ENCODE peak calls at places on chromosomes 12 and 14, in ten cellular contexts. One of them, this sample, is unnamed.

GRCh38 chr14:99273724-99274345 is 1.8 kb upstream of the BCL11B start:
- DNase-seq in GM12878: no peak
- DNase-seq in SK-N-SH: no peak
- DNase-seq in HepG2: peak
- DNase-seq in transverse colon: peak
- DNase-seq in suprapubic skin: peak
- DNase-seq in sigmoid colon: no peak
- DNase-seq in H1: no peak
- DNase-seq in K562: no peak
- DNase-seq in esophagus muscularis mucosa: no peak
- DNase-seq in this sample: peak

GRCh38 chr14:68896132-68896531 is 83.0 kb downstream of the ACTN1 start:
- DNase-seq in GM12878: no peak
- DNase-seq in SK-N-SH: no peak
- DNase-seq in HepG2: no peak
- DNase-seq in transverse colon: no peak
- DNase-seq in suprapubic skin: no peak
- DNase-seq in sigmoid colon: no peak
- DNase-seq in H1: no peak
- DNase-seq in K562: no peak
- DNase-seq in esophagus muscularis mucosa: no peak
- DNase-seq in this sample: no peak

GRCh38 chr14:23171251-23171975 is 12.0 kb downstream of the SLC7A8 start:
- DNase-seq in GM12878: no peak
- DNase-seq in SK-N-SH: no peak
- DNase-seq in HepG2: no peak
- DNase-seq in transverse colon: no peak
- DNase-seq in suprapubic skin: no peak
- DNase-seq in sigmoid colon: no peak
- DNase-seq in H1: no peak
- DNase-seq in K562: no peak
- DNase-seq in esophagus muscularis mucosa: no peak
- DNase-seq in this sample: peak

GRCh38 chr12:63151898-63152700 is 1.1 kb upstream of the AVPR1A start:
- DNase-seq in GM12878: no peak
- DNase-seq in SK-N-SH: peak
- DNase-seq in HepG2: peak
- DNase-seq in transverse colon: peak
- DNase-seq in suprapubic skin: no peak
- DNase-seq in sigmoid colon: no peak
- DNase-seq in H1: peak
- DNase-seq in K562: peak
- DNase-seq in esophagus muscularis mucosa: no peak
- DNase-seq in this sample: no peak

GRCh38 chr12:92034858-92035401 is 110.7 kb downstream of the BTG1 start:
- DNase-seq in GM12878: peak
- DNase-seq in SK-N-SH: peak
- DNase-seq in HepG2: peak
- DNase-seq in transverse colon: peak
- DNase-seq in suprapubic skin: no peak
- DNase-seq in sigmoid colon: peak
- DNase-seq in H1: no peak
- DNase-seq in K562: no peak
- DNase-seq in esophagus muscularis mucosa: peak
- DNase-seq in this sample: peak

GRCh38 chr14:92976268-92976667 is 53.3 kb downstream of the CHGA start:
- DNase-seq in GM12878: no peak
- DNase-seq in SK-N-SH: no peak
- DNase-seq in HepG2: no peak
- DNase-seq in transverse colon: no peak
- DNase-seq in suprapubic skin: no peak
- DNase-seq in sigmoid colon: no peak
- DNase-seq in H1: no peak
- DNase-seq in K562: no peak
- DNase-seq in esophagus muscularis mucosa: no peak
- DNase-seq in this sample: no peak

GRCh38 chr14:27688823-27689444 is 1077.7 kb upstream of the FOXG1 start:
- DNase-seq in GM12878: no peak
- DNase-seq in SK-N-SH: no peak
- DNase-seq in HepG2: no peak
- DNase-seq in transverse colon: no peak
- DNase-seq in suprapubic skin: no peak
- DNase-seq in sigmoid colon: no peak
- DNase-seq in H1: no peak
- DNase-seq in K562: no peak
- DNase-seq in esophagus muscularis mucosa: no peak
- DNase-seq in this sample: no peak

GRCh38 chr12:120261951-120262851 is 3.3 kb downstream of the PXN start:
- DNase-seq in GM12878: no peak
- DNase-seq in SK-N-SH: no peak
- DNase-seq in HepG2: no peak
- DNase-seq in transverse colon: peak
- DNase-seq in suprapubic skin: no peak
- DNase-seq in sigmoid colon: peak
- DNase-seq in H1: no peak
- DNase-seq in K562: no peak
- DNase-seq in esophagus muscularis mucosa: no peak
- DNase-seq in this sample: no peak

GRCh38 chr12:45353944-45354343 is 138.0 kb downstream of the ANO6 start:
- DNase-seq in GM12878: no peak
- DNase-seq in SK-N-SH: no peak
- DNase-seq in HepG2: no peak
- DNase-seq in transverse colon: no peak
- DNase-seq in suprapubic skin: no peak
- DNase-seq in sigmoid colon: no peak
- DNase-seq in H1: no peak
- DNase-seq in K562: no peak
- DNase-seq in esophagus muscularis mucosa: no peak
- DNase-seq in this sample: no peak

GRCh38 chr12:45356822-45357546 is 141.1 kb downstream of the ANO6 start:
- DNase-seq in GM12878: no peak
- DNase-seq in SK-N-SH: no peak
- DNase-seq in HepG2: no peak
- DNase-seq in transverse colon: no peak
- DNase-seq in suprapubic skin: no peak
- DNase-seq in sigmoid colon: no peak
- DNase-seq in H1: no peak
- DNase-seq in K562: no peak
- DNase-seq in esophagus muscularis mucosa: no peak
- DNase-seq in this sample: no peak

GRCh38 chr12:45354399-45354798 is 138.5 kb downstream of the ANO6 start:
- DNase-seq in GM12878: peak
- DNase-seq in SK-N-SH: no peak
- DNase-seq in HepG2: no peak
- DNase-seq in transverse colon: no peak
- DNase-seq in suprapubic skin: no peak
- DNase-seq in sigmoid colon: no peak
- DNase-seq in H1: no peak
- DNase-seq in K562: no peak
- DNase-seq in esophagus muscularis mucosa: no peak
- DNase-seq in this sample: no peak

GRCh38 chr12:45355750-45356149 is 139.9 kb downstream of the ANO6 start:
- DNase-seq in GM12878: no peak
- DNase-seq in SK-N-SH: no peak
- DNase-seq in HepG2: no peak
- DNase-seq in transverse colon: no peak
- DNase-seq in suprapubic skin: no peak
- DNase-seq in sigmoid colon: no peak
- DNase-seq in H1: no peak
- DNase-seq in K562: peak
- DNase-seq in esophagus muscularis mucosa: no peak
- DNase-seq in this sample: no peak

DNA sequence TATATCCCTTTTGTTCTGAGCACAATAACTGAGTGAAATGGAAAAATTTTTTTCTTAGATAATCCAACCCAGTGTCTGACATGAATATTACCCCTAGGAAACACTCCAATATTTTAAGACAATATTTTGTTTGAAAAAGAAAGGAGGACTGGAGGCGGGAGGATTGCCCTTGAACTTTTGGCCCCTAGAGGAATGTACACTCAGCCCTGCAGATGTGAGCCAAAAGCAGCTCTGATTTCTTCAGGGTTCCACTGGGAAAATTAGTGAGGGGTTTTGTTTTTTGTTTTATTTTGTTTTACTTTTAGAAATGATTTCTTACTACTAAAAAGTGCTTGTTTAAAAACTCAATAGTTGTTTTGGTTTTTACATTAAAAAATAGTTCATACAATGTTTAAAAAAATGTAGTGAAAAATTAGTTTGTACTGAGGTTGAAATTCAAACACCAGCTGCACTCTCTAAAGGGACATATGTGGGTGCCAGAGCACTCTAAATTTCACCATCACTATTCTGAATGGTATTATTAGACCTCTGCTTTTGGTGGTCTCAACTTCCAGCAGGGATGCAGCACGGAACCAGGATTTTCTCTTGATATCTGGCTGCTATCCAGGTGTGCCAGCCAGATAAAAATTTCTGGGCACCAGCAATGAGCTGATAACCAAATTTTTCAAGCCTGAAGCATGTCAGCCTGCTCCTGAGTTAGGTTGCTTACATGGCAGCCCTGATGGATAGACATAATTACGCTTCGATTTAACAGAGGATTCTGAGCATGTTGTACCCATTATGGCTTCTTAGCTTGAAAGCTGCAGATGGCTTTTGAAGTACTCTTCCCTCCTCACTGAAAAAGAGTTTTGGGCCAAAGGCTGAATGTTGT is 141.9 kb downstream of the ANO6 start:
- DNase-seq in GM12878: no peak
- DNase-seq in SK-N-SH: peak
- DNase-seq in HepG2: peak
- DNase-seq in transverse colon: no peak
- DNase-seq in suprapubic skin: no peak
- DNase-seq in sigmoid colon: no peak
- DNase-seq in H1: no peak
- DNase-seq in K562: no peak
- DNase-seq in esophagus muscularis mucosa: no peak
- DNase-seq in this sample: no peak
- TF ChIP-seq POLR2AphosphoS5 in GM12878: no peak
- TF ChIP-seq POLR2AphosphoS5 in SK-N-SH: no peak
- TF ChIP-seq POLR2AphosphoS5 in HepG2: no peak
- TF ChIP-seq POLR2AphosphoS5 in transverse colon: no peak
- TF ChIP-seq POLR2AphosphoS5 in suprapubic skin: no peak
- TF ChIP-seq POLR2AphosphoS5 in sigmoid colon: peak
- TF ChIP-seq POLR2AphosphoS5 in H1: no peak
- TF ChIP-seq POLR2AphosphoS5 in K562: no peak
- TF ChIP-seq POLR2AphosphoS5 in esophagus muscularis mucosa: no peak
- TF ChIP-seq POLR2AphosphoS5 in this sample: no peak

GRCh38 chr12:110933326-110933974 is 13.1 kb upstream of the MYL2 start:
- DNase-seq in GM12878: no peak
- DNase-seq in SK-N-SH: no peak
- DNase-seq in HepG2: no peak
- DNase-seq in transverse colon: no peak
- DNase-seq in suprapubic skin: no peak
- DNase-seq in sigmoid colon: no peak
- DNase-seq in H1: no peak
- DNase-seq in K562: no peak
- DNase-seq in esophagus muscularis mucosa: no peak
- DNase-seq in this sample: no peak

GRCh38 chr12:110934093-110934852 is 13.9 kb upstream of the MYL2 start:
- DNase-seq in GM12878: no peak
- DNase-seq in SK-N-SH: no peak
- DNase-seq in HepG2: peak
- DNase-seq in transverse colon: no peak
- DNase-seq in suprapubic skin: no peak
- DNase-seq in sigmoid colon: no peak
- DNase-seq in H1: no peak
- DNase-seq in K562: no peak
- DNase-seq in esophagus muscularis mucosa: no peak
- DNase-seq in this sample: no peak

GRCh38 chr12:110931315-110931728 is 10.9 kb upstream of the MYL2 start:
- DNase-seq in GM12878: no peak
- DNase-seq in SK-N-SH: no peak
- DNase-seq in HepG2: no peak
- DNase-seq in transverse colon: no peak
- DNase-seq in suprapubic skin: no peak
- DNase-seq in sigmoid colon: no peak
- DNase-seq in H1: no peak
- DNase-seq in K562: no peak
- DNase-seq in esophagus muscularis mucosa: no peak
- DNase-seq in this sample: no peak

GRCh38 chr12:110930348-110931314 is 10.3 kb upstream of the MYL2 start:
- DNase-seq in GM12878: no peak
- DNase-seq in SK-N-SH: no peak
- DNase-seq in HepG2: no peak
- DNase-seq in transverse colon: no peak
- DNase-seq in suprapubic skin: no peak
- DNase-seq in sigmoid colon: no peak
- DNase-seq in H1: no peak
- DNase-seq in K562: no peak
- DNase-seq in esophagus muscularis mucosa: no peak
- DNase-seq in this sample: no peak

GRCh38 chr12:110932048-110932447 is 11.7 kb upstream of the MYL2 start:
- DNase-seq in GM12878: no peak
- DNase-seq in SK-N-SH: peak
- DNase-seq in HepG2: no peak
- DNase-seq in transverse colon: no peak
- DNase-seq in suprapubic skin: no peak
- DNase-seq in sigmoid colon: no peak
- DNase-seq in H1: no peak
- DNase-seq in K562: peak
- DNase-seq in esophagus muscularis mucosa: no peak
- DNase-seq in this sample: no peak
- TF ChIP-seq EP300 in GM12878: no peak
- TF ChIP-seq EP300 in SK-N-SH: no peak
- TF ChIP-seq EP300 in HepG2: no peak
- TF ChIP-seq EP300 in transverse colon: no peak
- TF ChIP-seq EP300 in suprapubic skin: no peak
- TF ChIP-seq EP300 in sigmoid colon: no peak
- TF ChIP-seq EP300 in H1: no peak
- TF ChIP-seq EP300 in K562: no peak
- TF ChIP-seq EP300 in esophagus muscularis mucosa: no peak
- TF ChIP-seq EP300 in this sample: no peak

GRCh38 chr12:53499261-53500118 is at the start of gene MAP3K12:
- DNase-seq in GM12878: no peak
- DNase-seq in SK-N-SH: peak
- DNase-seq in HepG2: no peak
- DNase-seq in transverse colon: peak
- DNase-seq in suprapubic skin: peak
- DNase-seq in sigmoid colon: peak
- DNase-seq in H1: no peak
- DNase-seq in K562: peak
- DNase-seq in esophagus muscularis mucosa: peak
- DNase-seq in this sample: peak
- TF ChIP-seq POLR2AphosphoS5 in GM12878: no peak
- TF ChIP-seq POLR2AphosphoS5 in SK-N-SH: peak
- TF ChIP-seq POLR2AphosphoS5 in HepG2: no peak
- TF ChIP-seq POLR2AphosphoS5 in transverse colon: no peak
- TF ChIP-seq POLR2AphosphoS5 in suprapubic skin: no peak
- TF ChIP-seq POLR2AphosphoS5 in sigmoid colon: peak
- TF ChIP-seq POLR2AphosphoS5 in H1: no peak
- TF ChIP-seq POLR2AphosphoS5 in K562: no peak
- TF ChIP-seq POLR2AphosphoS5 in esophagus muscularis mucosa: peak
- TF ChIP-seq POLR2AphosphoS5 in this sample: no peak

DNA sequence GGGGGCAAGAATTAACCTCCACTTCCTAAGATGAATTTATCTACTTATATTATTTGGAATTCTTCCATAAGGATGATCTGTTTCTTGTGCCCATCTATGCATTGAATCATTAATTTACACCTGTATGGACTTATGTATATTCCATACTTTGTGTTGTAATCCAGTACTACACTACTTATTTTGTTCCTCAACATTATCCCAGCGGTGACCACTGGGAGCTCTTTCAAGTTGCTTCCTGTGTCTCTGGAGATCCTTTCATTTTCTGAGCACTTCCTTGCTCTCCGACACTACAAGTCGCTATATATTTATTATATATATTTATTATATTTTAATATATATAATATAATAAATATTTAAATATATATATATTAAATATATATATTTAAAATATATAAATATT is 54.9 kb upstream of the SCN8A start:
- DNase-seq in GM12878: no peak
- DNase-seq in SK-N-SH: no peak
- DNase-seq in HepG2: no peak
- DNase-seq in transverse colon: no peak
- DNase-seq in suprapubic skin: no peak
- DNase-seq in sigmoid colon: no peak
- DNase-seq in H1: no peak
- DNase-seq in K562: no peak
- DNase-seq in esophagus muscularis mucosa: no peak
- DNase-seq in this sample: no peak
- TF ChIP-seq EP300 in GM12878: no peak
- TF ChIP-seq EP300 in SK-N-SH: no peak
- TF ChIP-seq EP300 in HepG2: no peak
- TF ChIP-seq EP300 in transverse colon: no peak
- TF ChIP-seq EP300 in suprapubic skin: no peak
- TF ChIP-seq EP300 in sigmoid colon: no peak
- TF ChIP-seq EP300 in H1: no peak
- TF ChIP-seq EP300 in K562: no peak
- TF ChIP-seq EP300 in esophagus muscularis mucosa: no peak
- TF ChIP-seq EP300 in this sample: no peak

This sample was measured in stomach.